ENCODE peak calls at places on chromosomes 3 and 15, in six cellular contexts. Z is IMR-90, D is HCT116, U is stomach, A is esophagus squamous epithelium, G is testis. R is an unnamed sample.
A peak's percentile ranks its signal among the peaks of the same experiment; 100 is the strongest.

GRCh38 chr3:23036728-23037127 is 166.4 kb upstream of the UBE2E2 start:
- DNase-seq in Z (no peak), G (no peak), D (no peak), A (no peak), U (no peak), R (no peak)

GRCh38 chr3:52481819-52482521 is 13.2 kb upstream of the STAB1 start:
- DNase-seq in D (no peak), G (peak; percentile 66), U (no peak), A (no peak), Z (peak; percentile 4), R (no peak)

GRCh38 chr3:187951452-187952190 is 202.3 kb upstream of the LPP start:
- DNase-seq in A (no peak), D (no peak), G (no peak), U (no peak), Z (peak; percentile 11), R (no peak)

GRCh38 chr15:79283252-79284048 is 928 bp downstream of the ANKRD34C start:
- DNase-seq in D (no peak), G (peak; percentile 57), U (no peak), A (no peak), Z (peak; percentile 21), R (no peak)

GRCh38 chr15:99727733-99728132 is 5.5 kb downstream of the LYSMD4 start:
- DNase-seq in G (no peak), Z (no peak), A (no peak), U (no peak), D (no peak), R (no peak)

GRCh38 chr3:154931484-154931883 is 148.6 kb upstream of the MME start:
- DNase-seq in Z (peak; percentile 79), D (no peak), U (no peak), G (no peak), A (no peak), R (no peak)

GRCh38 chr3:43870844-43871626 is 180.3 kb downstream of the ABHD5 start:
- DNase-seq in G (no peak), D (no peak), U (no peak), A (no peak), Z (no peak), R (no peak)

GRCh38 chr3:133820889-133821675 is 15.5 kb downstream of the SRPRB start:
- DNase-seq in Z (no peak), U (no peak), A (no peak), G (no peak), D (no peak), R (no peak)

GRCh38 chr15:41984622-41985021 is 12.3 kb upstream of the EHD4 start:
- DNase-seq in G (no peak), A (no peak), U (no peak), D (no peak), Z (no peak), R (peak; percentile 68)

GRCh38 chr3:141414141-141414689 is 45.9 kb downstream of the ZBTB38 start:
- DNase-seq in G (no peak), D (no peak), U (no peak), A (no peak), Z (no peak), R (no peak)

GRCh38 chr3:8741581-8742355 is 8.2 kb downstream of the CAV3 start:
- DNase-seq in G (peak; percentile 43), Z (peak; percentile 86), U (no peak), D (peak; percentile 42), A (no peak), R (peak; percentile 40)

GRCh38 chr3:171459130-171459941 is 869 bp downstream of the TNIK start:
- DNase-seq in Z (peak; percentile 36), D (no peak), G (peak; percentile 50), A (no peak), U (peak; percentile 38), R (no peak)

GRCh38 chr3:155079795-155080546 is at the start of gene MME:
- DNase-seq in Z (peak; percentile 73), U (peak; percentile 34), D (no peak), G (peak; percentile 25), A (no peak), R (no peak)

GRCh38 chr3:109729111-109729510 is 391.8 kb upstream of the DPPA4 start:
- DNase-seq in D (no peak), U (no peak), Z (peak; percentile 7), A (no peak), G (no peak), R (no peak)

GRCh38 chr3:24137958-24138875 is 193.1 kb downstream of the NR1D2 start:
- DNase-seq in A (no peak), U (peak; percentile 69), D (no peak), G (no peak), Z (no peak), R (no peak)

GRCh38 chr3:64318670-64319271 is 93.5 kb upstream of the PRICKLE2 start:
- DNase-seq in A (no peak), U (no peak), G (no peak), D (no peak), Z (no peak), R (no peak)

GRCh38 chr3:14131134-14131533 is 6.3 kb downstream of the TMEM43 start:
- DNase-seq in U (no peak), G (no peak), A (no peak), Z (no peak), D (no peak), R (peak; percentile 75)

GRCh38 chr15:90358124-90359033 is 6.3 kb downstream of the ZNF774 start:
- DNase-seq in D (no peak), G (no peak), Z (peak; percentile 81), U (no peak), A (no peak), R (no peak)

GRCh38 chr15:51171578-51171932 is 76.8 kb upstream of the TNFAIP8L3 start:
- DNase-seq in D (no peak), Z (no peak), G (no peak), A (no peak), U (no peak), R (peak; percentile 36)

DNA sequence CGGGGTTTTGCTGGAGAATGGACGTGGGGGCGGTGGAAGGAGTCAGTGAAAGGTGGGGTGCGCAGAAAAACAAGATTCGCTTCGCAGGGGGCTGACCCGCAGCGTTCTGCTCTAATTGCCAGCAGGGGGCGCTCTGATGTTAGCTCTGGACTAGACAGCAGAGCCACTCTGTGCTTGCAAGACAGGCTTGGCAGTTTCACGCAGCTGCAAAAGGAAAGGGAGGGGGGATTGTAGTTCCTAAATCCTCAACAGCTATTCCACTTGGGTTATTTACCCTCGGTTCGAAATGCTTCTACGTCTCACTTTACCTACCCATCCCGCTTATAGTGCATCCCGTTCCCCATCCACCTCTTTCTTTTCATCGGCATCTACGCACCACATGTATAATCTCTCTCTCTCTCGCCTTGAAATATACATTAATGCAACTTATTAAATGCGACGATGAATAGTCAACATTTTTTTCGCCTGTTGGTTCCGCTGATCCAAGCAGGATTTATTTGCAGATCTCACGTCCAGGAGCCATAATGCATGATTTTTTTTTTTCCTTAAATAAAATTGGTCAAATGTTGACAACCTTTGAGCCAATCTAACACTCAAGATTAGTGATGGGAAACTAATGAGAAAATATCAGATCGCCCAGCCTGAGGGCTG is 216.5 kb downstream of the MEIS2 start:
- DNase-seq in Z (peak; percentile 86), G (peak; percentile 96), A (no peak), U (peak; percentile 88), D (peak; percentile 63), R (peak; percentile 77)
- H3K4me3 ChIP-seq in Z (peak overlapping the region; percentile 35), G (no peak overlapping the region), A (peak overlapping the region; percentile 11), U (peak overlapping the region; percentile 36), D (no peak overlapping the region), R (no peak overlapping the region)

GRCh38 chr3:57557088-57557537 is 1.0 kb downstream of the PDE12 start:
- DNase-seq in A (no peak), Z (peak; percentile 56), D (no peak), G (peak; percentile 33), U (peak; percentile 34), R (no peak)

GRCh38 chr3:57555316-57555715 is 758 bp upstream of the PDE12 start:
- DNase-seq in A (no peak), U (no peak), G (peak; percentile 43), Z (no peak), D (no peak), R (peak; percentile 74)

GRCh38 chr3:57559526-57559925 is 3.5 kb downstream of the PDE12 start:
- DNase-seq in Z (peak; percentile 52), U (no peak), G (no peak), A (no peak), D (no peak), R (no peak)

GRCh38 chr3:57556459-57557087 is 499 bp downstream of the PDE12 start:
- DNase-seq in D (no peak), A (no peak), Z (no peak), G (peak; percentile 40), U (peak; percentile 39), R (peak; percentile 88)

GRCh38 chr3:57555738-57556458 is at the start of gene PDE12:
- DNase-seq in G (peak; percentile 94), U (peak; percentile 86), A (peak; percentile 37), D (peak; percentile 90), Z (peak; percentile 91), R (peak; percentile 96)
- TF ChIP-seq POLR2A in G (no peak), U (peak; percentile 25), A (peak; percentile 17), D (peak; percentile 77), Z (peak; percentile 95), R (peak; percentile 2)

GRCh38 chr3:115165701-115166100 is 18.6 kb upstream of the ZBTB20 start:
- DNase-seq in U (no peak), G (no peak), Z (peak; percentile 13), D (no peak), A (no peak), R (no peak)

GRCh38 chr3:115164374-115165221 is 17.5 kb upstream of the ZBTB20 start:
- DNase-seq in Z (no peak), A (no peak), D (no peak), G (no peak), U (no peak), R (no peak)

GRCh38 chr3:115165266-115165665 is 18.2 kb upstream of the ZBTB20 start:
- DNase-seq in D (no peak), U (no peak), Z (no peak), G (no peak), A (no peak), R (no peak)

GRCh38 chr3:115169808-115170207 is 22.7 kb upstream of the ZBTB20 start:
- DNase-seq in D (no peak), A (no peak), U (no peak), G (no peak), Z (no peak), R (no peak)
- TF ChIP-seq CTCF in D (peak; percentile 48), A (peak; percentile 31), U (no peak), G (no peak), Z (peak; percentile 44), R (no peak)

GRCh38 chr3:185582236-185582635 is 3.9 kb upstream of the SENP2 start:
- DNase-seq in A (no peak), Z (no peak), D (no peak), G (no peak), U (no peak), R (no peak)

GRCh38 chr3:185584681-185585080 is 1.4 kb upstream of the SENP2 start:
- DNase-seq in U (no peak), A (no peak), Z (no peak), G (no peak), D (no peak), R (no peak)

GRCh38 chr3:185582871-185583270 is 3.2 kb upstream of the SENP2 start:
- DNase-seq in Z (no peak), U (no peak), A (no peak), G (no peak), D (no peak), R (no peak)

GRCh38 chr3:185585523-185585861 is 603 bp upstream of the SENP2 start:
- DNase-seq in D (peak; percentile 6), A (no peak), G (no peak), U (no peak), Z (no peak), R (no peak)

DNA sequence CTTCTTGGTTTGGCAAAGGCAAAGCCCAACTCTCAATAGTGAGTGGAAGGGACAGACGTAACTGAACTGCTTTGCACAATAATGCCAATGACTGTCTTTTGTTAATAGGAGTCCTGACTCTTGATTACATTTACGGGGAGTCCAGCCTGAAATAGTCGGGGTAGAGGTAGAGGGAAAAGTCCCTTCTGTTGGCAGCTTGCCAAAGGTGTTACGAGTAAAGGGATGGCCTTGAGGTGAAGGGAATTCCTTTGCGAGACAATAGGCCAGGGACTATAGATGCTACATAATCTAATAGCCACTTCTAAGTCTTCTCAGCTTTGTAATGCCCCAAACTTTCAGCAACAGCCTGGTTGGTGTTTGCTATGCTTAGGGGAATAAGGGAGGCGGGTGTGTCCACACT is 2.2 kb upstream of the SENP2 start:
- DNase-seq in A (no peak), U (no peak), Z (no peak), G (no peak), D (no peak), R (no peak)
- H3K4me3 ChIP-seq in A (no peak overlapping the region), U (no peak overlapping the region), Z (no peak overlapping the region), G (no peak overlapping the region), D (no peak overlapping the region), R (no peak overlapping the region)

R was measured in lower leg skin.